ENCODE peak calls at places on chromosomes 2 and 18, in seven cellular contexts. R is foreskin keratinocyte, A is omental fat pad, Q is astrocyte of the spinal cord, N is T-helper 2 cell, C is HepG2, H is NCI-H1417. X is an unnamed sample.

GRCh38 chr2:63788070-63788469 is 53.6 kb upstream of the UGP2 start:
- DNase-seq in R (peak; percentile 83), A (no peak), Q (peak; percentile 59), N (no peak), C (no peak), H (no peak), X (no peak)

GRCh38 chr2:238509151-238509820 is 82.6 kb downstream of the ASB1 start:
- DNase-seq in R (no peak), A (no peak), Q (peak; percentile 37), N (no peak), C (no peak), H (peak; percentile 79), X (no peak)

GRCh38 chr2:135552887-135553286 is 21.6 kb downstream of the R3HDM1 start:
- DNase-seq in R (no peak), A (no peak), Q (no peak), N (no peak), C (no peak), H (no peak), X (no peak)

GRCh38 chr18:3177902-3178687 is 41.7 kb downstream of the MYOM1 start:
- DNase-seq in R (no peak), A (no peak), Q (no peak), N (no peak), C (no peak), H (no peak), X (no peak)

GRCh38 chr2:27442282-27442980 is at the start of gene KRTCAP3:
- DNase-seq in R (peak; percentile 61), A (no peak), Q (no peak), N (peak; percentile 18), C (no peak), H (peak; percentile 81), X (peak; percentile 76)

GRCh38 chr18:27033722-27034121 is 151.4 kb downstream of the CHST9 start:
- DNase-seq in R (no peak), A (no peak), Q (no peak), N (no peak), C (no peak), H (no peak), X (no peak)

GRCh38 chr2:120722603-120723421 is 12.9 kb upstream of the GLI2 start:
- DNase-seq in R (no peak), A (no peak), Q (peak; percentile 75), N (no peak), C (peak; percentile 6), H (peak; percentile 6), X (no peak)

GRCh38 chr2:196376984-196377877 is 205.9 kb upstream of the STK17B start:
- DNase-seq in R (no peak), A (no peak), Q (peak; percentile 54), N (no peak), C (no peak), H (no peak), X (no peak)

GRCh38 chr2:225487901-225488416 is 88.4 kb downstream of the NYAP2 start:
- DNase-seq in R (no peak), A (no peak), Q (no peak), N (no peak), C (no peak), H (no peak), X (no peak)

GRCh38 chr2:31919499-31919898 is 91.3 kb downstream of the MEMO1 start:
- DNase-seq in R (no peak), A (no peak), Q (no peak), N (no peak), C (no peak), H (no peak), X (no peak)

X was measured in nephron progenitor cell.